ENCODE peak calls at places on chromosome 4, in ten cellular contexts. One of them, this sample, is unnamed.

GRCh38 chr4:127015616-127016015 is 617.1 kb upstream of the INTU start:
- DNase-seq in body of pancreas: no peak
- DNase-seq in breast epithelium: no peak
- DNase-seq in tibial nerve: no peak
- DNase-seq in lower lobe of right lung: no peak
- DNase-seq in mammary epithelial cell: no peak
- DNase-seq in adipocyte: no peak
- DNase-seq in GM06990: no peak
- DNase-seq in CD8-positive, alpha-beta T cell: no peak
- DNase-seq in CD4-positive, CD25-positive, alpha-beta regulatory T cell: no peak
- DNase-seq in this sample: no peak

GRCh38 chr4:84529169-84529751 is 30.2 kb upstream of the NKX6-1 start:
- DNase-seq in body of pancreas: no peak
- DNase-seq in breast epithelium: no peak
- DNase-seq in tibial nerve: no peak
- DNase-seq in lower lobe of right lung: no peak
- DNase-seq in mammary epithelial cell: no peak
- DNase-seq in adipocyte: peak; percentile 77
- DNase-seq in GM06990: no peak
- DNase-seq in CD8-positive, alpha-beta T cell: no peak
- DNase-seq in CD4-positive, CD25-positive, alpha-beta regulatory T cell: peak; percentile 32
- DNase-seq in this sample: no peak

GRCh38 chr4:13980317-13980716 is 352.8 kb upstream of the BOD1L1 start:
- DNase-seq in body of pancreas: no peak
- DNase-seq in breast epithelium: no peak
- DNase-seq in tibial nerve: no peak
- DNase-seq in lower lobe of right lung: no peak
- DNase-seq in mammary epithelial cell: peak; percentile 94
- DNase-seq in adipocyte: peak; percentile 84
- DNase-seq in GM06990: no peak
- DNase-seq in CD8-positive, alpha-beta T cell: no peak
- DNase-seq in CD4-positive, CD25-positive, alpha-beta regulatory T cell: no peak
- DNase-seq in this sample: no peak

GRCh38 chr4:36111180-36111579 is 133.1 kb downstream of the ARAP2 start:
- DNase-seq in body of pancreas: no peak
- DNase-seq in breast epithelium: no peak
- DNase-seq in tibial nerve: no peak
- DNase-seq in lower lobe of right lung: no peak
- DNase-seq in mammary epithelial cell: no peak
- DNase-seq in adipocyte: no peak
- DNase-seq in GM06990: no peak
- DNase-seq in CD8-positive, alpha-beta T cell: no peak
- DNase-seq in CD4-positive, CD25-positive, alpha-beta regulatory T cell: no peak
- DNase-seq in this sample: no peak

GRCh38 chr4:96670381-96670780 is 830.5 kb downstream of the PDHA2 start:
- DNase-seq in body of pancreas: no peak
- DNase-seq in breast epithelium: no peak
- DNase-seq in tibial nerve: no peak
- DNase-seq in lower lobe of right lung: no peak
- DNase-seq in mammary epithelial cell: no peak
- DNase-seq in adipocyte: no peak
- DNase-seq in GM06990: no peak
- DNase-seq in CD8-positive, alpha-beta T cell: no peak
- DNase-seq in CD4-positive, CD25-positive, alpha-beta regulatory T cell: no peak
- DNase-seq in this sample: no peak

GRCh38 chr4:4852591-4853362 is 6.7 kb upstream of the MSX1 start:
- DNase-seq in body of pancreas: peak; percentile 30
- DNase-seq in breast epithelium: no peak
- DNase-seq in tibial nerve: no peak
- DNase-seq in lower lobe of right lung: no peak
- DNase-seq in mammary epithelial cell: peak; percentile 58
- DNase-seq in adipocyte: peak; percentile 54
- DNase-seq in GM06990: peak; percentile 57
- DNase-seq in CD8-positive, alpha-beta T cell: no peak
- DNase-seq in CD4-positive, CD25-positive, alpha-beta regulatory T cell: peak; percentile 49
- DNase-seq in this sample: peak; percentile 64

GRCh38 chr4:15001248-15001824 is 945 bp upstream of the CPEB2 start:
- DNase-seq in body of pancreas: peak; percentile 73
- DNase-seq in breast epithelium: peak; percentile 78
- DNase-seq in tibial nerve: peak; percentile 66
- DNase-seq in lower lobe of right lung: peak; percentile 80
- DNase-seq in mammary epithelial cell: peak; percentile 93
- DNase-seq in adipocyte: peak; percentile 96
- DNase-seq in GM06990: no peak
- DNase-seq in CD8-positive, alpha-beta T cell: no peak
- DNase-seq in CD4-positive, CD25-positive, alpha-beta regulatory T cell: peak; percentile 76
- DNase-seq in this sample: peak; percentile 92

GRCh38 chr4:119040711-119041185 is 94.9 kb upstream of the MYOZ2 start:
- DNase-seq in body of pancreas: no peak
- DNase-seq in breast epithelium: no peak
- DNase-seq in tibial nerve: no peak
- DNase-seq in lower lobe of right lung: no peak
- DNase-seq in mammary epithelial cell: peak; percentile 83
- DNase-seq in adipocyte: peak; percentile 93
- DNase-seq in GM06990: no peak
- DNase-seq in CD8-positive, alpha-beta T cell: no peak
- DNase-seq in CD4-positive, CD25-positive, alpha-beta regulatory T cell: no peak
- DNase-seq in this sample: no peak

DNA sequence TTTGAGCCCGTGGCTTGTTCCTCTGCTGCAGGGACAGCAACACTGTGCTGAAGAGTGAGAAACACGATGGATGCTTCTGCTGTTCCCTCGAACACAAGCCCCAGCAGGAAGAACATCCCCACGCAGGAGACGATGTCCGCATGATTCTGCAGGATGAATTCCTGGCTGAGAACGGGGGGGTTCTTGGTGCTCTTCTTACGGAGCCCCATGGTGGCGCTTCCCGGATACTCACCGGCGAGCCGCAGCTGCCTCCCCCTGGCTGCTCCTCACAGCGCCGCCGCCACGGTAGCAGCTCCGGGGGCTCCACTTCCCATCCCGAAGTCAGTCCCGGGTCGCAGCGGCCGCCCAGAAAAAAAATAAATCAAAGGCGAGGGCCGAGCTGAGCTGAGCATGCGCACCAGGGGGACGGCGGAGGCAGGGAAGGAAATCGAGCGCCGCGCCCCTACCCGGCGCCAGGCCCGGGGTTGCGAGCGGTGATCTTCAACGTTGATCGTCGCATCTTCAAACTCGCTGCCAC is at the start of gene TRAM1L1:
- DNase-seq in body of pancreas: peak; percentile 61
- DNase-seq in breast epithelium: no peak
- DNase-seq in tibial nerve: no peak
- DNase-seq in lower lobe of right lung: peak; percentile 74
- DNase-seq in mammary epithelial cell: peak; percentile 41
- DNase-seq in adipocyte: peak; percentile 83
- DNase-seq in GM06990: no peak
- DNase-seq in CD8-positive, alpha-beta T cell: no peak
- DNase-seq in CD4-positive, CD25-positive, alpha-beta regulatory T cell: peak; percentile 1
- DNase-seq in this sample: peak; percentile 80
- H3K4me3 ChIP-seq in body of pancreas: peak within 1 kb of the TSS; percentile 80
- H3K4me3 ChIP-seq in breast epithelium: peak within 1 kb of the TSS; percentile 83
- H3K4me3 ChIP-seq in tibial nerve: peak within 1 kb of the TSS; percentile 58
- H3K4me3 ChIP-seq in lower lobe of right lung: peak within 1 kb of the TSS; percentile 64
- H3K4me3 ChIP-seq in mammary epithelial cell: peak within 1 kb of the TSS; percentile 67
- H3K4me3 ChIP-seq in adipocyte: peak within 1 kb of the TSS; percentile 88
- H3K4me3 ChIP-seq in GM06990: no peak within 1 kb of the TSS
- H3K4me3 ChIP-seq in CD8-positive, alpha-beta T cell: no peak within 1 kb of the TSS
- H3K4me3 ChIP-seq in CD4-positive, CD25-positive, alpha-beta regulatory T cell: no peak within 1 kb of the TSS
- H3K4me3 ChIP-seq in this sample: peak within 1 kb of the TSS; percentile 68

GRCh38 chr4:77695769-77696168 is 90.1 kb downstream of the CXCL13 start:
- DNase-seq in body of pancreas: no peak
- DNase-seq in breast epithelium: no peak
- DNase-seq in tibial nerve: no peak
- DNase-seq in lower lobe of right lung: no peak
- DNase-seq in mammary epithelial cell: peak; percentile 95
- DNase-seq in adipocyte: peak; percentile 87
- DNase-seq in GM06990: no peak
- DNase-seq in CD8-positive, alpha-beta T cell: no peak
- DNase-seq in CD4-positive, CD25-positive, alpha-beta regulatory T cell: no peak
- DNase-seq in this sample: no peak

GRCh38 chr4:77697860-77698599 is 92.4 kb downstream of the CXCL13 start:
- DNase-seq in body of pancreas: peak; percentile 83
- DNase-seq in breast epithelium: no peak
- DNase-seq in tibial nerve: no peak
- DNase-seq in lower lobe of right lung: no peak
- DNase-seq in mammary epithelial cell: peak; percentile 64
- DNase-seq in adipocyte: peak; percentile 59
- DNase-seq in GM06990: no peak
- DNase-seq in CD8-positive, alpha-beta T cell: no peak
- DNase-seq in CD4-positive, CD25-positive, alpha-beta regulatory T cell: peak; percentile 35
- DNase-seq in this sample: no peak

GRCh38 chr4:77692847-77693432 is 87.3 kb downstream of the CXCL13 start:
- DNase-seq in body of pancreas: no peak
- DNase-seq in breast epithelium: no peak
- DNase-seq in tibial nerve: no peak
- DNase-seq in lower lobe of right lung: no peak
- DNase-seq in mammary epithelial cell: no peak
- DNase-seq in adipocyte: no peak
- DNase-seq in GM06990: no peak
- DNase-seq in CD8-positive, alpha-beta T cell: no peak
- DNase-seq in CD4-positive, CD25-positive, alpha-beta regulatory T cell: no peak
- DNase-seq in this sample: peak; percentile 7
- H3K27me3 ChIP-seq in body of pancreas: no peaks in the 10 kb centered on the region
- H3K27me3 ChIP-seq in breast epithelium: no peaks in the 10 kb centered on the region
- H3K27me3 ChIP-seq in tibial nerve: no peaks in the 10 kb centered on the region
- H3K27me3 ChIP-seq in lower lobe of right lung: no peaks in the 10 kb centered on the region
- H3K27me3 ChIP-seq in mammary epithelial cell: no peaks in the 10 kb centered on the region
- H3K27me3 ChIP-seq in adipocyte: no peaks in the 10 kb centered on the region
- H3K27me3 ChIP-seq in GM06990: no peaks in the 10 kb centered on the region
- H3K27me3 ChIP-seq in CD8-positive, alpha-beta T cell: no peaks in the 10 kb centered on the region
- H3K27me3 ChIP-seq in CD4-positive, CD25-positive, alpha-beta regulatory T cell: no peaks in the 10 kb centered on the region
- H3K27me3 ChIP-seq in this sample: no peaks in the 10 kb centered on the region

GRCh38 chr4:181475781-181476180 is 767.4 kb upstream of the TENM3 start:
- DNase-seq in body of pancreas: no peak
- DNase-seq in breast epithelium: no peak
- DNase-seq in tibial nerve: no peak
- DNase-seq in lower lobe of right lung: no peak
- DNase-seq in mammary epithelial cell: no peak
- DNase-seq in adipocyte: no peak
- DNase-seq in GM06990: no peak
- DNase-seq in CD8-positive, alpha-beta T cell: no peak
- DNase-seq in CD4-positive, CD25-positive, alpha-beta regulatory T cell: no peak
- DNase-seq in this sample: peak; percentile 57
- H3K4me3 ChIP-seq in body of pancreas: no peak overlapping the region
- H3K4me3 ChIP-seq in breast epithelium: no peak overlapping the region
- H3K4me3 ChIP-seq in tibial nerve: no peak overlapping the region
- H3K4me3 ChIP-seq in lower lobe of right lung: no peak overlapping the region
- H3K4me3 ChIP-seq in mammary epithelial cell: no peak overlapping the region
- H3K4me3 ChIP-seq in adipocyte: peak overlapping the region; percentile 54
- H3K4me3 ChIP-seq in GM06990: no peak overlapping the region
- H3K4me3 ChIP-seq in CD8-positive, alpha-beta T cell: no peak overlapping the region
- H3K4me3 ChIP-seq in CD4-positive, CD25-positive, alpha-beta regulatory T cell: no peak overlapping the region
- H3K4me3 ChIP-seq in this sample: peak overlapping the region; percentile 56

GRCh38 chr4:185013715-185014114 is 4.6 kb upstream of the HELT start:
- DNase-seq in body of pancreas: no peak
- DNase-seq in breast epithelium: no peak
- DNase-seq in tibial nerve: no peak
- DNase-seq in lower lobe of right lung: no peak
- DNase-seq in mammary epithelial cell: no peak
- DNase-seq in adipocyte: no peak
- DNase-seq in GM06990: no peak
- DNase-seq in CD8-positive, alpha-beta T cell: no peak
- DNase-seq in CD4-positive, CD25-positive, alpha-beta regulatory T cell: no peak
- DNase-seq in this sample: no peak
- H3K27me3 ChIP-seq in body of pancreas: no peaks in the 10 kb centered on the region
- H3K27me3 ChIP-seq in breast epithelium: no peaks in the 10 kb centered on the region
- H3K27me3 ChIP-seq in tibial nerve: no peaks in the 10 kb centered on the region
- H3K27me3 ChIP-seq in lower lobe of right lung: peaks cover 87% of the 10 kb centered on the region
- H3K27me3 ChIP-seq in mammary epithelial cell: peaks cover 42% of the 10 kb centered on the region
- H3K27me3 ChIP-seq in adipocyte: peaks cover 79% of the 10 kb centered on the region
- H3K27me3 ChIP-seq in GM06990: peaks cover 3% of the 10 kb centered on the region
- H3K27me3 ChIP-seq in CD8-positive, alpha-beta T cell: no peaks in the 10 kb centered on the region
- H3K27me3 ChIP-seq in CD4-positive, CD25-positive, alpha-beta regulatory T cell: peaks cover 13% of the 10 kb centered on the region
- H3K27me3 ChIP-seq in this sample: peaks cover 2% of the 10 kb centered on the region

GRCh38 chr4:2296621-2297601 is 35.0 kb upstream of the MXD4 start:
- DNase-seq in body of pancreas: no peak
- DNase-seq in breast epithelium: no peak
- DNase-seq in tibial nerve: no peak
- DNase-seq in lower lobe of right lung: no peak
- DNase-seq in mammary epithelial cell: no peak
- DNase-seq in adipocyte: no peak
- DNase-seq in GM06990: no peak
- DNase-seq in CD8-positive, alpha-beta T cell: peak; percentile 66
- DNase-seq in CD4-positive, CD25-positive, alpha-beta regulatory T cell: no peak
- DNase-seq in this sample: no peak
- H3K4me3 ChIP-seq in body of pancreas: no peak overlapping the region
- H3K4me3 ChIP-seq in breast epithelium: no peak overlapping the region
- H3K4me3 ChIP-seq in tibial nerve: no peak overlapping the region
- H3K4me3 ChIP-seq in lower lobe of right lung: no peak overlapping the region
- H3K4me3 ChIP-seq in mammary epithelial cell: no peak overlapping the region
- H3K4me3 ChIP-seq in adipocyte: no peak overlapping the region
- H3K4me3 ChIP-seq in GM06990: no peak overlapping the region
- H3K4me3 ChIP-seq in CD8-positive, alpha-beta T cell: peak overlapping the region; percentile 27
- H3K4me3 ChIP-seq in CD4-positive, CD25-positive, alpha-beta regulatory T cell: no peak overlapping the region
- H3K4me3 ChIP-seq in this sample: no peak overlapping the region

GRCh38 chr4:154738426-154738825 is 5.4 kb upstream of the LRAT start:
- DNase-seq in body of pancreas: no peak
- DNase-seq in breast epithelium: no peak
- DNase-seq in tibial nerve: no peak
- DNase-seq in lower lobe of right lung: no peak
- DNase-seq in mammary epithelial cell: peak; percentile 85
- DNase-seq in adipocyte: no peak
- DNase-seq in GM06990: no peak
- DNase-seq in CD8-positive, alpha-beta T cell: no peak
- DNase-seq in CD4-positive, CD25-positive, alpha-beta regulatory T cell: no peak
- DNase-seq in this sample: no peak

GRCh38 chr4:154739111-154739510 is 4.7 kb upstream of the LRAT start:
- DNase-seq in body of pancreas: no peak
- DNase-seq in breast epithelium: no peak
- DNase-seq in tibial nerve: no peak
- DNase-seq in lower lobe of right lung: no peak
- DNase-seq in mammary epithelial cell: no peak
- DNase-seq in adipocyte: no peak
- DNase-seq in GM06990: no peak
- DNase-seq in CD8-positive, alpha-beta T cell: no peak
- DNase-seq in CD4-positive, CD25-positive, alpha-beta regulatory T cell: no peak
- DNase-seq in this sample: no peak

GRCh38 chr4:154741131-154741530 is 2.7 kb upstream of the LRAT start:
- DNase-seq in body of pancreas: no peak
- DNase-seq in breast epithelium: no peak
- DNase-seq in tibial nerve: no peak
- DNase-seq in lower lobe of right lung: no peak
- DNase-seq in mammary epithelial cell: no peak
- DNase-seq in adipocyte: no peak
- DNase-seq in GM06990: no peak
- DNase-seq in CD8-positive, alpha-beta T cell: no peak
- DNase-seq in CD4-positive, CD25-positive, alpha-beta regulatory T cell: no peak
- DNase-seq in this sample: no peak

GRCh38 chr4:154741877-154742851 is 1.6 kb upstream of the LRAT start:
- DNase-seq in body of pancreas: no peak
- DNase-seq in breast epithelium: no peak
- DNase-seq in tibial nerve: no peak
- DNase-seq in lower lobe of right lung: no peak
- DNase-seq in mammary epithelial cell: no peak
- DNase-seq in adipocyte: peak; percentile 6
- DNase-seq in GM06990: no peak
- DNase-seq in CD8-positive, alpha-beta T cell: no peak
- DNase-seq in CD4-positive, CD25-positive, alpha-beta regulatory T cell: peak; percentile 1
- DNase-seq in this sample: peak; percentile 32

GRCh38 chr4:154740462-154740861 is 3.3 kb upstream of the LRAT start:
- DNase-seq in body of pancreas: no peak
- DNase-seq in breast epithelium: no peak
- DNase-seq in tibial nerve: no peak
- DNase-seq in lower lobe of right lung: no peak
- DNase-seq in mammary epithelial cell: no peak
- DNase-seq in adipocyte: no peak
- DNase-seq in GM06990: no peak
- DNase-seq in CD8-positive, alpha-beta T cell: no peak
- DNase-seq in CD4-positive, CD25-positive, alpha-beta regulatory T cell: no peak
- DNase-seq in this sample: peak; percentile 35
- H3K27me3 ChIP-seq in body of pancreas: peaks cover 3% of the 10 kb centered on the region
- H3K27me3 ChIP-seq in breast epithelium: no peaks in the 10 kb centered on the region
- H3K27me3 ChIP-seq in tibial nerve: no peaks in the 10 kb centered on the region
- H3K27me3 ChIP-seq in lower lobe of right lung: peaks cover 48% of the 10 kb centered on the region
- H3K27me3 ChIP-seq in mammary epithelial cell: no peaks in the 10 kb centered on the region
- H3K27me3 ChIP-seq in adipocyte: peaks cover 34% of the 10 kb centered on the region
- H3K27me3 ChIP-seq in GM06990: peaks cover 2% of the 10 kb centered on the region
- H3K27me3 ChIP-seq in CD8-positive, alpha-beta T cell: peaks cover 11% of the 10 kb centered on the region
- H3K27me3 ChIP-seq in CD4-positive, CD25-positive, alpha-beta regulatory T cell: peaks cover 16% of the 10 kb centered on the region
- H3K27me3 ChIP-seq in this sample: peaks cover 2% of the 10 kb centered on the region